ENCODE peak calls at places on chromosomes 11 and 22, in seven cellular contexts. One of them, this sample, is unnamed.

GRCh38 chr11:36455658-36456111 is 54.4 kb downstream of the TRAF6 start:
- DNase-seq in IMR-90: peak; percentile 98
- DNase-seq in kidney: peak; percentile 95
- DNase-seq in dermis blood vessel endothelial cell: peak; percentile 18
- DNase-seq in ascending aorta: peak; percentile 61
- DNase-seq in fibroblast of the conjunctiva: peak; percentile 78
- DNase-seq in hypothalamus: peak; percentile 71
- DNase-seq in this sample: peak; percentile 98

GRCh38 chr11:102323542-102324261 is 6.4 kb downstream of the BIRC3 start:
- DNase-seq in fibroblast of the conjunctiva: no peak
- DNase-seq in IMR-90: peak; percentile 84
- DNase-seq in hypothalamus: no peak
- DNase-seq in dermis blood vessel endothelial cell: no peak
- DNase-seq in kidney: no peak
- DNase-seq in ascending aorta: no peak
- DNase-seq in this sample: peak; percentile 75

GRCh38 chr11:126072821-126073594 is 10.3 kb upstream of the CDON start:
- DNase-seq in IMR-90: no peak
- DNase-seq in hypothalamus: no peak
- DNase-seq in kidney: no peak
- DNase-seq in ascending aorta: no peak
- DNase-seq in fibroblast of the conjunctiva: no peak
- DNase-seq in dermis blood vessel endothelial cell: no peak
- DNase-seq in this sample: no peak

GRCh38 chr11:69002743-69003231 is 10.3 kb downstream of the MRGPRF start:
- DNase-seq in kidney: no peak
- DNase-seq in fibroblast of the conjunctiva: no peak
- DNase-seq in hypothalamus: no peak
- DNase-seq in dermis blood vessel endothelial cell: no peak
- DNase-seq in IMR-90: no peak
- DNase-seq in ascending aorta: no peak
- DNase-seq in this sample: no peak

GRCh38 chr11:88484873-88485621 is 147.5 kb upstream of the CTSC start:
- DNase-seq in hypothalamus: no peak
- DNase-seq in fibroblast of the conjunctiva: peak; percentile 16
- DNase-seq in dermis blood vessel endothelial cell: peak; percentile 65
- DNase-seq in kidney: peak; percentile 70
- DNase-seq in ascending aorta: no peak
- DNase-seq in IMR-90: peak; percentile 23
- DNase-seq in this sample: peak; percentile 26

GRCh38 chr11:76096552-76096951 is 109.8 kb downstream of the WNT11 start:
- DNase-seq in hypothalamus: no peak
- DNase-seq in fibroblast of the conjunctiva: no peak
- DNase-seq in IMR-90: no peak
- DNase-seq in ascending aorta: no peak
- DNase-seq in dermis blood vessel endothelial cell: no peak
- DNase-seq in kidney: no peak
- DNase-seq in this sample: no peak

GRCh38 chr11:73325036-73325981 is 17.2 kb downstream of the ARHGEF17 start:
- DNase-seq in dermis blood vessel endothelial cell: no peak
- DNase-seq in fibroblast of the conjunctiva: no peak
- DNase-seq in IMR-90: peak; percentile 56
- DNase-seq in hypothalamus: no peak
- DNase-seq in kidney: peak; percentile 93
- DNase-seq in ascending aorta: peak; percentile 58
- DNase-seq in this sample: peak; percentile 66

GRCh38 chr11:26905368-26905767 is 88.5 kb upstream of the FIBIN start:
- DNase-seq in IMR-90: peak; percentile 4
- DNase-seq in kidney: no peak
- DNase-seq in dermis blood vessel endothelial cell: no peak
- DNase-seq in ascending aorta: no peak
- DNase-seq in fibroblast of the conjunctiva: no peak
- DNase-seq in hypothalamus: no peak
- DNase-seq in this sample: peak; percentile 45

GRCh38 chr11:95715777-95716241 is 73.8 kb downstream of the FAM76B start:
- DNase-seq in hypothalamus: no peak
- DNase-seq in ascending aorta: no peak
- DNase-seq in fibroblast of the conjunctiva: no peak
- DNase-seq in kidney: no peak
- DNase-seq in IMR-90: no peak
- DNase-seq in dermis blood vessel endothelial cell: peak; percentile 90
- DNase-seq in this sample: no peak

GRCh38 chr22:27372969-27373670 is 428.4 kb downstream of the MN1 start:
- DNase-seq in IMR-90: no peak
- DNase-seq in kidney: no peak
- DNase-seq in ascending aorta: no peak
- DNase-seq in fibroblast of the conjunctiva: no peak
- DNase-seq in hypothalamus: no peak
- DNase-seq in dermis blood vessel endothelial cell: peak; percentile 58
- DNase-seq in this sample: no peak

GRCh38 chr11:75931124-75931523 is 116.1 kb downstream of the UVRAG start:
- DNase-seq in kidney: no peak
- DNase-seq in dermis blood vessel endothelial cell: no peak
- DNase-seq in hypothalamus: no peak
- DNase-seq in IMR-90: peak; percentile 68
- DNase-seq in ascending aorta: no peak
- DNase-seq in fibroblast of the conjunctiva: no peak
- DNase-seq in this sample: peak; percentile 60

GRCh38 chr11:62601114-62601363 is 626 bp downstream of the MTA2 start:
- DNase-seq in kidney: no peak
- DNase-seq in IMR-90: no peak
- DNase-seq in ascending aorta: no peak
- DNase-seq in hypothalamus: no peak
- DNase-seq in dermis blood vessel endothelial cell: peak; percentile 61
- DNase-seq in fibroblast of the conjunctiva: no peak
- DNase-seq in this sample: no peak

GRCh38 chr22:17198188-17199130 is 20.8 kb downstream of the ADA2 start:
- DNase-seq in dermis blood vessel endothelial cell: peak; percentile 66
- DNase-seq in hypothalamus: peak; percentile 30
- DNase-seq in kidney: peak; percentile 75
- DNase-seq in ascending aorta: no peak
- DNase-seq in fibroblast of the conjunctiva: no peak
- DNase-seq in IMR-90: no peak
- DNase-seq in this sample: peak; percentile 40

GRCh38 chr11:75311858-75312288 is 39.6 kb downstream of the ARRB1 start:
- DNase-seq in hypothalamus: no peak
- DNase-seq in dermis blood vessel endothelial cell: no peak
- DNase-seq in IMR-90: peak; percentile 17
- DNase-seq in kidney: peak; percentile 89
- DNase-seq in fibroblast of the conjunctiva: peak; percentile 30
- DNase-seq in ascending aorta: no peak
- DNase-seq in this sample: peak; percentile 17

GRCh38 chr11:42974510-42974909 is 337.3 kb upstream of the API5 start:
- DNase-seq in hypothalamus: no peak
- DNase-seq in kidney: no peak
- DNase-seq in ascending aorta: no peak
- DNase-seq in fibroblast of the conjunctiva: no peak
- DNase-seq in IMR-90: no peak
- DNase-seq in dermis blood vessel endothelial cell: no peak
- DNase-seq in this sample: no peak

GRCh38 chr11:35330156-35330889 is 89.0 kb downstream of the SLC1A2 start:
- DNase-seq in dermis blood vessel endothelial cell: no peak
- DNase-seq in ascending aorta: no peak
- DNase-seq in fibroblast of the conjunctiva: no peak
- DNase-seq in hypothalamus: no peak
- DNase-seq in IMR-90: no peak
- DNase-seq in kidney: no peak
- DNase-seq in this sample: no peak

This sample was measured in fibroblast of lung.